ENCODE peak calls at places on chromosomes 5 and 9, in six cellular contexts. P is T-helper 9 cell; A is HS-27A; C is breast epithelium; J is activated CD4-positive, alpha-beta T cell treated with anti-CD3 and anti-CD28 coated beads, Interleukin-2, amount 50 U/mL, for 48 hours; X is ACHN. O is an unnamed sample.

GRCh38 chr9:33151007-33151557 is 16.1 kb downstream of the B4GALT1 start:
- DNase-seq in C (no peak), J (no peak), X (peak; percentile 91), A (peak; percentile 97), P (no peak), O (peak; percentile 64)

GRCh38 chr5:108661590-108662219 is 86.0 kb upstream of the FER start:
- DNase-seq in C (no peak), J (no peak), A (no peak), X (no peak), P (no peak), O (no peak)

GRCh38 chr5:8879248-8879647 is 666.6 kb downstream of the SEMA5A start:
- DNase-seq in P (no peak), J (no peak), C (no peak), X (no peak), A (no peak), O (no peak)

GRCh38 chr5:57298295-57298984 is 124.6 kb downstream of the GPBP1 start:
- DNase-seq in P (peak; percentile 90), A (peak; percentile 47), J (peak; percentile 84), C (peak; percentile 78), X (peak; percentile 82), O (no peak)

GRCh38 chr5:57221049-57221568 is 47.2 kb downstream of the GPBP1 start:
- DNase-seq in X (peak; percentile 66), A (no peak), P (no peak), C (no peak), J (no peak), O (no peak)

GRCh38 chr5:124650960-124651662 is 95.3 kb downstream of the ZNF608 start:
- DNase-seq in A (no peak), P (no peak), C (no peak), X (no peak), J (no peak), O (no peak)

GRCh38 chr5:113199122-113199905 is 222.7 kb downstream of the DCP2 start:
- DNase-seq in C (no peak), A (no peak), X (no peak), J (no peak), P (no peak), O (no peak)

GRCh38 chr9:29806941-29807625 is 2233.8 kb upstream of the C9orf72 start:
- DNase-seq in C (no peak), A (no peak), J (no peak), X (no peak), P (no peak), O (no peak)

GRCh38 chr9:96604005-96604320 is 15.7 kb downstream of the CDC14B start:
- DNase-seq in P (no peak), A (no peak), J (no peak), C (no peak), X (no peak), O (no peak)

GRCh38 chr9:19473605-19474004 is 64.8 kb downstream of the ACER2 start:
- DNase-seq in C (no peak), A (no peak), P (no peak), J (no peak), X (no peak), O (no peak)

GRCh38 chr5:137209232-137209810 is 289.8 kb downstream of the SPOCK1 start:
- DNase-seq in A (no peak), X (no peak), J (no peak), C (no peak), P (no peak), O (no peak)

GRCh38 chr5:74130141-74130897 is 504.3 kb downstream of the ARHGEF28 start:
- DNase-seq in A (no peak), P (no peak), J (no peak), X (no peak), C (no peak), O (no peak)

GRCh38 chr9:112029921-112030444 is 133.4 kb downstream of the UGCG start:
- DNase-seq in X (peak; percentile 65), C (no peak), P (no peak), A (no peak), J (no peak), O (no peak)

GRCh38 chr5:42756630-42757601 is at the start of gene CCDC152:
- DNase-seq in P (peak; percentile 9), A (no peak), C (no peak), X (no peak), J (peak; percentile 58), O (peak; percentile 44)

GRCh38 chr9:13020141-13020540 is 245.3 kb downstream of the LURAP1L start:
- DNase-seq in P (no peak), J (no peak), A (no peak), X (no peak), C (no peak), O (no peak)

GRCh38 chr9:3281399-3281798 is 244.4 kb downstream of the RFX3 start:
- DNase-seq in A (no peak), P (no peak), C (no peak), J (no peak), X (no peak), O (no peak)

GRCh38 chr5:167623354-167623753 is 668.1 kb upstream of the WWC1 start:
- DNase-seq in A (no peak), X (no peak), C (no peak), J (no peak), P (no peak), O (no peak)

GRCh38 chr5:121624035-121624434 is 227.6 kb upstream of the FTMT start:
- DNase-seq in P (no peak), A (no peak), J (no peak), X (no peak), C (no peak), O (no peak)

GRCh38 chr9:136592666-136593065 is 46.8 kb upstream of the NOTCH1 start:
- DNase-seq in J (no peak), P (no peak), X (no peak), A (no peak), C (no peak), O (no peak)

GRCh38 chr9:19102181-19102630 is 498 bp downstream of the HAUS6 start:
- DNase-seq in P (peak; percentile 14), C (no peak), J (peak; percentile 33), X (peak; percentile 36), A (no peak), O (peak; percentile 72)

GRCh38 chr9:73153793-73154227 is 2.1 kb downstream of the ANXA1 start:
- DNase-seq in C (no peak), P (no peak), A (no peak), X (no peak), J (no peak), O (no peak)

GRCh38 chr9:115207003-115207837 is 89.3 kb upstream of the TNC start:
- DNase-seq in P (no peak), C (no peak), X (no peak), A (no peak), J (no peak), O (no peak)

GRCh38 chr5:9505215-9505614 is 40.7 kb downstream of the SEMA5A start:
- DNase-seq in A (no peak), X (no peak), J (no peak), P (no peak), C (no peak), O (no peak)

GRCh38 chr9:96655198-96655851 is at the start of gene PRXL2C:
- DNase-seq in J (peak; percentile 88), P (peak; percentile 83), C (peak; percentile 79), X (peak; percentile 74), A (no peak), O (peak; percentile 90)

GRCh38 chr5:1246711-1247431 is 21.7 kb downstream of the SLC6A18 start:
- DNase-seq in P (no peak), J (peak; percentile 23), A (no peak), X (peak; percentile 60), C (no peak), O (peak; percentile 76)

GRCh38 chr5:149603210-149603609 is 21.9 kb downstream of the ARHGEF37 start:
- DNase-seq in C (no peak), A (no peak), J (no peak), X (no peak), P (no peak), O (no peak)

GRCh38 chr9:77218612-77219011 is 41.3 kb downstream of the VPS13A start:
- DNase-seq in J (no peak), X (peak; percentile 12), A (peak; percentile 43), C (no peak), P (no peak), O (no peak)

GRCh38 chr5:14265574-14265973 is 122.4 kb downstream of the TRIO start:
- DNase-seq in C (no peak), J (no peak), P (no peak), A (peak; percentile 98), X (peak; percentile 96), O (no peak)

GRCh38 chr5:115842089-115842881 is 550 bp downstream of the AP3S1 start:
- DNase-seq in P (no peak), X (peak; percentile 69), A (no peak), C (no peak), J (peak; percentile 27), O (no peak)

GRCh38 chr5:179806250-179807045 is at the start of gene MGAT4B:
- DNase-seq in P (no peak), A (no peak), X (peak; percentile 70), C (peak; percentile 72), J (peak; percentile 58), O (peak; percentile 91)

GRCh38 chr9:69147041-69147834 is 26.8 kb upstream of the TJP2 start:
- DNase-seq in X (no peak), C (no peak), P (no peak), J (no peak), A (no peak), O (no peak)